ENCODE peak calls at places on chromosomes 7 and 10, in four cellular contexts. One of them, this sample, is unnamed.

GRCh38 chr10:68506406-68506805 is 20.9 kb downstream of the SLC25A16 start:
- DNase-seq in A549: no peak
- DNase-seq in GM12878: no peak
- DNase-seq in HepG2: no peak
- DNase-seq in this sample: no peak

GRCh38 chr10:99467236-99467999 is 37.0 kb upstream of the GOT1 start:
- DNase-seq in HepG2: no peak
- DNase-seq in A549: no peak
- DNase-seq in GM12878: no peak
- DNase-seq in this sample: no peak

GRCh38 chr7:80095545-80095944 is 39.1 kb upstream of the GNAI1 start:
- DNase-seq in A549: no peak
- DNase-seq in GM12878: no peak
- DNase-seq in HepG2: no peak
- DNase-seq in this sample: no peak

GRCh38 chr7:99104631-99105030 is 39.3 kb downstream of the SMURF1 start:
- DNase-seq in GM12878: no peak
- DNase-seq in HepG2: no peak
- DNase-seq in A549: no peak
- DNase-seq in this sample: no peak

GRCh38 chr10:110566472-110567200 is 859 bp upstream of the SMC3 start:
- DNase-seq in A549: no peak
- DNase-seq in GM12878: no peak
- DNase-seq in HepG2: no peak
- DNase-seq in this sample: peak; percentile 15

GRCh38 chr10:124476043-124476725 is 14.6 kb downstream of the LHPP start:
- DNase-seq in A549: no peak
- DNase-seq in GM12878: no peak
- DNase-seq in HepG2: peak; percentile 80
- DNase-seq in this sample: no peak

GRCh38 chr7:144670251-144670650 is 165.6 kb downstream of the TPK1 start:
- DNase-seq in A549: no peak
- DNase-seq in GM12878: no peak
- DNase-seq in HepG2: no peak
- DNase-seq in this sample: no peak

GRCh38 chr7:155408657-155409586 is 49.0 kb upstream of the EN2 start:
- DNase-seq in GM12878: no peak
- DNase-seq in HepG2: peak; percentile 20
- DNase-seq in A549: no peak
- DNase-seq in this sample: no peak

GRCh38 chr7:129008645-129009414 is 46.1 kb downstream of the TNPO3 start:
- DNase-seq in GM12878: peak; percentile 31
- DNase-seq in HepG2: no peak
- DNase-seq in A549: no peak
- DNase-seq in this sample: no peak

GRCh38 chr7:96212474-96212873 is 109.4 kb downstream of the SLC25A13 start:
- DNase-seq in HepG2: no peak
- DNase-seq in GM12878: no peak
- DNase-seq in A549: no peak
- DNase-seq in this sample: no peak

GRCh38 chr10:2933519-2933918 is 133.8 kb upstream of the PFKP start:
- DNase-seq in GM12878: no peak
- DNase-seq in HepG2: no peak
- DNase-seq in A549: no peak
- DNase-seq in this sample: no peak

GRCh38 chr7:55158983-55159382 is 140.2 kb downstream of the EGFR start:
- DNase-seq in GM12878: no peak
- DNase-seq in HepG2: no peak
- DNase-seq in A549: no peak
- DNase-seq in this sample: no peak

GRCh38 chr7:132403465-132404110 is 172.7 kb downstream of the PLXNA4 start:
- DNase-seq in GM12878: no peak
- DNase-seq in A549: no peak
- DNase-seq in HepG2: no peak
- DNase-seq in this sample: no peak
- H3K4me1 ChIP-seq in GM12878: no peaks in the 10 kb centered on the region
- H3K4me1 ChIP-seq in A549: no peaks in the 10 kb centered on the region
- H3K4me1 ChIP-seq in HepG2: no peaks in the 10 kb centered on the region
- H3K4me1 ChIP-seq in this sample: no peaks in the 10 kb centered on the region

DNA sequence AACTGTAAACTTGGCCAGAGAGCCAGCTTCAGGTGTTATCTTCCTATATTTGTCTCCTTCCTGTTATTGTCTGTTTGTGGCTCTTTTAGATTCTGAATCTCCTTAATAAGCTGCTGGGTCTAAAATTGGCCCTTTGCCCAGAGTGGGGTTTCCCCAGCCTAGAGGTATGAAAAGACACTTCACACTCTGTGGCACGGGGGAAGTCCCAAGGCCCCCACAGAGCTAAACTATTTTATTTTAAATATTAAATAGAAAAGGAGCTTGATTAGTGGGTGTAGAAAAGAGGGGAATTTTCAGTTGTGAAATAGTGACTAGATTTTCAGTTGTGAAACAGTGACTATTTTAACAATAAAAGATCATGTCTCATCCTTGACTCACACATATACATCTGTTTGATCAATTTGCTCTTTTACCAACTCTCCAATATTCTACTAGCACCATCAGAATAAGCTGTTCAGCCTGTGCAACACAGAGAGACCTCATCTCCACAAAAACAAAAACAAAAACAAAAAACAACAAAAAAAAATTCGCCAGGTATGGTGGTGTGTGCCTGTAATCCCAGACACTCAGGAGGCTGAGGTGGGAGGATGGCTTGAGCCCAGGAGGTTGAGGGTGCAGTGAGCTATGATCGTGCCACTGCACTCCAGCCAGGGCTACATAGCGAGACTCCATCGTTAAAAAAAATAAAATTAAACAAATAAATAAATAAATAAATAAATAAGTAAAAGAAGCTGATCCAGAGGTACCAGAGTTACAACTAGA is 24.9 kb upstream of the ADO start:
- DNase-seq in A549: no peak
- DNase-seq in GM12878: peak; percentile 84
- DNase-seq in HepG2: no peak
- DNase-seq in this sample: no peak
- H3K4me3 ChIP-seq in A549: no peak overlapping the region
- H3K4me3 ChIP-seq in GM12878: no peak overlapping the region
- H3K4me3 ChIP-seq in HepG2: no peak overlapping the region
- H3K4me3 ChIP-seq in this sample: no peak overlapping the region

GRCh38 chr10:24254180-24254579 is 45.2 kb downstream of the KIAA1217 start:
- DNase-seq in GM12878: no peak
- DNase-seq in A549: no peak
- DNase-seq in HepG2: no peak
- DNase-seq in this sample: no peak
- TF ChIP-seq ESRRA in GM12878: no peak
- TF ChIP-seq ESRRA in A549: no peak
- TF ChIP-seq ESRRA in HepG2: no peak
- TF ChIP-seq ESRRA in this sample: no peak

GRCh38 chr10:23275355-23275754 is 69.2 kb downstream of the C10orf67 start:
- DNase-seq in GM12878: no peak
- DNase-seq in HepG2: peak; percentile 3
- DNase-seq in A549: no peak
- DNase-seq in this sample: no peak

GRCh38 chr10:23270531-23270930 is 74.1 kb downstream of the C10orf67 start:
- DNase-seq in A549: no peak
- DNase-seq in GM12878: no peak
- DNase-seq in HepG2: no peak
- DNase-seq in this sample: no peak
- H3K4me1 ChIP-seq in A549: no peaks in the 10 kb centered on the region
- H3K4me1 ChIP-seq in GM12878: no peaks in the 10 kb centered on the region
- H3K4me1 ChIP-seq in HepG2: peaks cover 7% of the 10 kb centered on the region
- H3K4me1 ChIP-seq in this sample: no peaks in the 10 kb centered on the region

GRCh38 chr7:150740053-150740452 is 2.8 kb downstream of the GIMAP5 start:
- DNase-seq in HepG2: no peak
- DNase-seq in A549: no peak
- DNase-seq in GM12878: no peak
- DNase-seq in this sample: no peak
- H3K4me3 ChIP-seq in HepG2: no peak overlapping the region
- H3K4me3 ChIP-seq in A549: no peak overlapping the region
- H3K4me3 ChIP-seq in GM12878: peak overlapping the region; percentile 87
- H3K4me3 ChIP-seq in this sample: no peak overlapping the region

DNA sequence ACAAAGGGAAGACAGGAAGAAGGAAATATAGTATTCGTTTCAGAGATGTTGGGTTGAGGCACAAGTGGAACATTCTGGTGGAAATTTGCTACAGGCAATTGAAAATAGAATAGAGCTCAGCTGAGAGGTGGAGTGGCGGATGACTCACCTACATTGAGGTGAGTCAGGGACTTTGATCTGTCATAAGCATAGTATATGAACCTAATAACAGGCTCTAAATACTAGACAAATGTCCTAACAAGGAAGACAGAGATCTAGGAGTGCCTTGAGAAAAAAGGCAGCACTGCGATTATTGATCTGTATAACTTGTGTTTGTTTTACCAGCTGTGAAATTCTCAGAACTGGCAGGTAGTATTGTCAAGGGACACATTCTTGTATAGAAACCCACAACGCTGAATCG is 907 bp upstream of the IFRD1 start:
- DNase-seq in A549: peak; percentile 58
- DNase-seq in GM12878: no peak
- DNase-seq in HepG2: peak; percentile 60
- DNase-seq in this sample: peak; percentile 49
- TF ChIP-seq ESRRA in A549: no peak
- TF ChIP-seq ESRRA in GM12878: no peak
- TF ChIP-seq ESRRA in HepG2: no peak
- TF ChIP-seq ESRRA in this sample: no peak